ENCODE peak calls at places on chromosomes 2 and 18, in four cellular contexts. X is H1, J is K562, B is HepG2. F is an unnamed sample.

GRCh38 chr2:42013409-42013808 is 34.4 kb upstream of the PKDCC start:
- DNase-seq in J (no peak), X (no peak), B (no peak), F (no peak)

GRCh38 chr2:226796840-226797288 is 2.8 kb downstream of the IRS1 start:
- DNase-seq in J (no peak), B (no peak), X (no peak), F (no peak)

GRCh38 chr2:44746856-44747612 is 194.5 kb upstream of the SIX3 start:
- DNase-seq in J (no peak), B (no peak), X (no peak), F (no peak)

GRCh38 chr2:15559800-15560403 is 1.2 kb downstream of the NBAS start:
- DNase-seq in J (no peak), B (no peak), X (no peak), F (no peak)

GRCh38 chr2:239836021-239836765 is 188.9 kb downstream of the NDUFA10 start:
- DNase-seq in X (no peak), B (no peak), J (no peak), F (no peak)

GRCh38 chr2:24935145-24935544 is 15.1 kb upstream of the ADCY3 start:
- DNase-seq in B (no peak), X (no peak), J (no peak), F (no peak)

GRCh38 chr2:19900536-19901200 is 1.1 kb downstream of the TTC32 start:
- DNase-seq in J (no peak), X (no peak), B (peak; percentile 24), F (no peak)

GRCh38 chr2:215848146-215848545 is 165.2 kb downstream of the MREG start:
- DNase-seq in J (no peak), B (no peak), X (no peak), F (no peak)

GRCh38 chr2:225070811-225071210 is 28.5 kb upstream of the DOCK10 start:
- DNase-seq in B (no peak), X (no peak), J (no peak), F (no peak)

GRCh38 chr2:135820003-135820618 is 16.9 kb downstream of the LCT start:
- DNase-seq in X (no peak), J (no peak), B (no peak), F (peak; percentile 48)

GRCh38 chr2:74440378-74441110 is 1.2 kb downstream of the RTKN start:
- DNase-seq in B (peak; percentile 95), X (peak; percentile 92), J (peak; percentile 99), F (no peak)

GRCh38 chr2:151258121-151258520 is 3.5 kb downstream of the RBM43 start:
- DNase-seq in J (no peak), B (no peak), X (no peak), F (no peak)

GRCh38 chr2:238596571-238597551 is 170.1 kb downstream of the ASB1 start:
- DNase-seq in X (no peak), B (peak; percentile 70), J (no peak), F (no peak)

GRCh38 chr2:72770879-72771461 is 54.9 kb downstream of the EXOC6B start:
- DNase-seq in B (peak; percentile 83), X (no peak), J (peak; percentile 59), F (peak; percentile 37)

GRCh38 chr2:153106802-153107477 is 371.6 kb downstream of the RPRM start:
- DNase-seq in B (no peak), J (no peak), X (no peak), F (peak; percentile 1)

GRCh38 chr2:101905746-101906336 is 85.9 kb upstream of the IL1R2 start:
- DNase-seq in B (no peak), J (no peak), X (no peak), F (no peak)

GRCh38 chr18:30828700-30829099 is 213.8 kb downstream of the DSC3 start:
- DNase-seq in B (no peak), J (no peak), X (no peak), F (no peak)

GRCh38 chr18:74495581-74496507 is at the start of gene CNDP2:
- DNase-seq in X (peak; percentile 100), B (peak; percentile 96), J (peak; percentile 95), F (peak; percentile 96)
- TF ChIP-seq CTCF in X (no peak), B (peak; percentile 1), J (no peak), F (no peak)

DNA sequence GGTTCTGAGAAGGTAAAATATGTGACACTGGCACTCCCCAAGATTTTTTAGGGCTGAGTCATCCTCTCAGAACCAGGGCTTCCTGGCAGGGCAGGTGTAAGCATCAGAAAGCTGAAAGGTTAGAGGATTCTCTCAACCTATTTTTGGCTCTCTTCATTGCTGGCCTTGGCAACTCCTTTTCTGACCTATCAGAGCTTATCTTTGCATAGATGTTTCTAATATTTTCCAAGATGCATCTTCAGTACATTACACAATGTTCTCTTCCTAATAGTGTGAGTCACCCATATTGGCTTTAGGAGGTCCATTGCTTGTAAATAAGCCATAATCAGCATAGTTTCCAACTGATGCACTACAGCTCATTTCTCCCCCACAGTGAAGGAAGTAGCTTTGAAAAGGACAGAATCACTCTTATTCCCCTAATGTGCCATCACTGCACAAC is 2008.4 kb upstream of the PIK3C3 start:
- DNase-seq in B (no peak), X (no peak), J (no peak), F (no peak)
- TF ChIP-seq BRCA1 in B (no peak), X (no peak), J (no peak), F (no peak)

GRCh38 chr2:5365871-5366461 is 326.2 kb upstream of the SOX11 start:
- DNase-seq in J (peak; percentile 68), X (peak; percentile 94), B (peak; percentile 62), F (no peak)
- TF ChIP-seq CTCF in J (peak; percentile 54), X (peak; percentile 87), B (peak; percentile 93), F (peak; percentile 60)

GRCh38 chr2:168135121-168135520 is 112.3 kb downstream of the STK39 start:
- DNase-seq in X (no peak), J (no peak), B (no peak), F (no peak)

GRCh38 chr2:168135630-168136029 is 111.8 kb downstream of the STK39 start:
- DNase-seq in B (no peak), J (no peak), X (no peak), F (no peak)

GRCh38 chr2:168138369-168138768 is 109.0 kb downstream of the STK39 start:
- DNase-seq in J (no peak), X (no peak), B (no peak), F (no peak)

GRCh38 chr2:168137510-168138180 is 109.8 kb downstream of the STK39 start:
- DNase-seq in B (no peak), X (no peak), J (no peak), F (no peak)

DNA sequence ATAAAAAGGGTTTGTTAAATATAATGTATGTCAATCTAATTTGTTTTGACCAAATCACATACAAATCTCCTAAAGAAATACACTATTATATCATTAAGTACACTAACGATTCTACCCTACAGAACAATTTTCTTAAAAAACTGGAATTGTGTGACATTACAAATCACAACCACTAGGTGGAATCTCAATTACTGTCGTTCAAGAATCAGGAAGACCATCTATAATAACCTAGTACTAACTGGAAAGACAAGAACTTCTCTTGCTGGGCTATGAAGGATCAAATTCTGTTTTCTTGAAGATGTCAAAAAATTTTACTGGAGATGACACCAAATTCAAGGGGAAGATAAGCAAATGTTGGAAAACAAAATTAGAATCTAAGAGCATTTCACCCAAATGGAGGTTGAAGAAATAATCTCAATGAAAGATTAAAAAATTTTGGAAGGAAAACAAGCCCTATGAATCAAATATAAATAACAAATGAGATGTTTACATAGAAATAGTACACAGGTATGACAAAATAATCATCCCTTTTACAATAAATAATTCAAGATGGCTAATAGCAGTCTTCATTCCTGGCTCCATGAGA is 110.9 kb downstream of the STK39 start:
- DNase-seq in J (peak; percentile 24), B (peak; percentile 53), X (no peak), F (no peak)
- TF ChIP-seq BRCA1 in J (no peak), B (no peak), X (no peak), F (no peak)

GRCh38 chr18:9902832-9903231 is 11.0 kb upstream of the VAPA start:
- DNase-seq in B (no peak), J (no peak), X (no peak), F (no peak)
- TF ChIP-seq CTCF in B (no peak), J (no peak), X (no peak), F (no peak)

GRCh38 chr2:50480507-50480906 is 551.4 kb downstream of the NRXN1 start:
- DNase-seq in B (no peak), X (no peak), J (no peak), F (no peak)

DNA sequence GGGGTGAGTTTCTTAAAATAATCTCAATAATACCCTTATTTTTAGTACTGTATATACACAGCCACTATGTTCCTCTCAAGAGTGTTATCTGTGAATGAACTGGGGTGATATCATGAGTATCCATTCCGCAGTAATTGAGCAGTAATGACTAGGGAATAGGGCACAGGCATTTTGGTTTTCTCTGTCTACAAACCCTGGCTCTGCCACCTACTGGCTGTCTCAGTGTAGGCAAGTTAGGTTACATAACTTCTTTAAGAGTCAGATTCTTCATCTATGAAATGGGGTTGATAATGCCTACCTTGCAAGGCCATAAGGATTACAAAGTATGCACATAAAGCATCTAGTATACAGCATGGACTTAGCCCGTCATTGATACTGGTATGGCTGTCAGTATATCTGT is 555.8 kb downstream of the NRXN1 start:
- DNase-seq in X (no peak), B (no peak), J (no peak), F (no peak)
- TF ChIP-seq BRCA1 in X (no peak), B (no peak), J (no peak), F (no peak)

GRCh38 chr2:127701193-127701650 is at the start of gene SFT2D3:
- DNase-seq in J (peak; percentile 93), X (peak; percentile 91), B (peak; percentile 91), F (peak; percentile 75)

GRCh38 chr2:127698553-127699355 is 2.5 kb upstream of the SFT2D3 start:
- DNase-seq in J (no peak), X (no peak), B (no peak), F (no peak)

GRCh38 chr2:127702395-127703009 is 1.2 kb downstream of the SFT2D3 start:
- DNase-seq in J (no peak), X (no peak), B (no peak), F (no peak)

GRCh38 chr2:127701651-127702394 is 526 bp downstream of the SFT2D3 start:
- DNase-seq in X (peak; percentile 81), B (peak; percentile 71), J (peak; percentile 68), F (peak; percentile 36)

GRCh38 chr2:127700527-127701192 is 637 bp upstream of the SFT2D3 start:
- DNase-seq in J (peak; percentile 93), X (peak; percentile 76), B (peak; percentile 84), F (peak; percentile 93)
- TF ChIP-seq CTCF in J (peak; percentile 29), X (peak; percentile 19), B (peak; percentile 58), F (peak; percentile 26)

GRCh38 chr2:10559825-10560224 is 111.7 kb upstream of the ODC1 start:
- DNase-seq in J (no peak), B (no peak), X (no peak), F (no peak)
- TF ChIP-seq BRCA1 in J (no peak), B (no peak), X (no peak), F (no peak)

GRCh38 chr18:22559414-22560282 is 141.9 kb upstream of the CTAGE1 start:
- DNase-seq in B (peak; percentile 35), X (peak; percentile 61), J (peak; percentile 83), F (no peak)
- TF ChIP-seq CTCF in B (no peak), X (no peak), J (peak; percentile 22), F (no peak)

GRCh38 chr18:79182047-79182713 is 113.0 kb downstream of the ATP9B start:
- DNase-seq in X (no peak), J (no peak), B (no peak), F (no peak)
- TF ChIP-seq BRCA1 in X (no peak), J (no peak), B (no peak), F (no peak)

F was measured in GM12878.